ENCODE peak calls at places on chromosomes 7 and 10, in eight cellular contexts. V is CD8-positive, alpha-beta T cell; Q is CD4-positive, CD25-positive, alpha-beta regulatory T cell; B is AG09319; L is naive thymus-derived CD8-positive, alpha-beta T cell; W is activated T-cell treated with anti-CD3 and anti-CD28 coated beads for 1 hour; F is ACHN; C is HT1080. D is an unnamed sample.

GRCh38 chr7:54788664-54789063 is 29.7 kb upstream of the SEC61G start:
- DNase-seq in V (peak; percentile 37), Q (peak; percentile 22), B (peak; percentile 70), L (no peak), W (no peak), F (peak; percentile 92), C (peak; percentile 89), D (peak; percentile 24)

GRCh38 chr10:77628906-77629730 is 8.5 kb downstream of the KCNMA1 start:
- DNase-seq in V (no peak), Q (no peak), B (no peak), L (no peak), W (no peak), F (no peak), C (peak; percentile 89), D (no peak)

GRCh38 chr7:52273685-52274610 is 761.5 kb upstream of the POM121L12 start:
- DNase-seq in V (no peak), Q (no peak), B (no peak), L (no peak), W (no peak), F (no peak), C (no peak), D (no peak)

GRCh38 chr7:131234719-131235488 is 92.8 kb upstream of the MKLN1 start:
- DNase-seq in V (no peak), Q (no peak), B (no peak), L (no peak), W (no peak), F (no peak), C (no peak), D (no peak)

GRCh38 chr10:71543608-71544158 is 147.0 kb downstream of the CDH23 start:
- DNase-seq in V (no peak), Q (no peak), B (no peak), L (no peak), W (no peak), F (no peak), C (no peak), D (no peak)

GRCh38 chr7:76282344-76283253 is 19.9 kb upstream of the HSPB1 start:
- DNase-seq in V (peak; percentile 18), Q (no peak), B (no peak), L (no peak), W (no peak), F (peak; percentile 33), C (no peak), D (no peak)

GRCh38 chr10:16280595-16280994 is 156.2 kb upstream of the PTER start:
- DNase-seq in V (no peak), Q (no peak), B (no peak), L (no peak), W (no peak), F (no peak), C (no peak), D (no peak)

GRCh38 chr10:9685596-9685995 is 1332.1 kb upstream of the CELF2 start:
- DNase-seq in V (no peak), Q (no peak), B (no peak), L (no peak), W (no peak), F (no peak), C (no peak), D (no peak)